ENCODE peak calls at places on chromosomes 3 and 15, in six cellular contexts. E, L, P, D, T and V are unnamed samples.

GRCh38 chr3:55206000-55206399 is 278.1 kb upstream of the LRTM1 start:
- DNase-seq in E (no peak), L (no peak), P (no peak), D (no peak), T (no peak), V (no peak)

GRCh38 chr3:31968391-31968926 is 12.6 kb downstream of the OSBPL10 start:
- DNase-seq in E (no peak), L (no peak), P (no peak), D (no peak), T (peak), V (no peak)

GRCh38 chr3:141458937-141459510 is 27.8 kb upstream of the RASA2 start:
- DNase-seq in E (no peak), L (no peak), P (no peak), D (no peak), T (no peak), V (no peak)

GRCh38 chr3:124217542-124217941 is 225.6 kb upstream of the ROPN1 start:
- DNase-seq in E (peak), L (peak), P (peak), D (peak), T (peak), V (no peak)

GRCh38 chr3:51024765-51025681 is 350.3 kb downstream of the DOCK3 start:
- DNase-seq in E (no peak), L (peak), P (peak), D (peak), T (no peak), V (no peak)

GRCh38 chr15:91047545-91048199 is 25.3 kb upstream of the VPS33B start:
- DNase-seq in E (no peak), L (no peak), P (no peak), D (peak), T (no peak), V (no peak)

GRCh38 chr3:25171118-25171912 is 256.7 kb upstream of the RARB start:
- DNase-seq in E (no peak), L (no peak), P (no peak), D (no peak), T (no peak), V (no peak)

GRCh38 chr15:74200871-74201419 is 1.6 kb downstream of the STRA6 start:
- DNase-seq in E (no peak), L (no peak), P (peak), D (no peak), T (no peak), V (no peak)

GRCh38 chr3:158350971-158351370 is 220.0 kb upstream of the MLF1 start:
- DNase-seq in E (no peak), L (no peak), P (no peak), D (no peak), T (no peak), V (no peak)

GRCh38 chr15:55126111-55126510 is 70.6 kb downstream of the RSL24D1 start:
- DNase-seq in E (no peak), L (no peak), P (no peak), D (no peak), T (no peak), V (no peak)

GRCh38 chr3:58521917-58522680 is 14.9 kb downstream of the ACOX2 start:
- DNase-seq in E (no peak), L (no peak), P (no peak), D (no peak), T (no peak), V (no peak)

GRCh38 chr15:55108448-55108847 is 88.3 kb downstream of the RSL24D1 start:
- DNase-seq in E (no peak), L (no peak), P (no peak), D (no peak), T (no peak), V (no peak)

GRCh38 chr3:46719044-46719565 is 1.4 kb upstream of the PRSS50 start:
- DNase-seq in E (no peak), L (no peak), P (no peak), D (peak), T (no peak), V (no peak)

GRCh38 chr15:99102332-99103235 is 2.3 kb upstream of the SYNM start:
- DNase-seq in E (no peak), L (no peak), P (no peak), D (no peak), T (no peak), V (no peak)

GRCh38 chr3:194306109-194306686 is 44.9 kb downstream of the CPN2 start:
- DNase-seq in E (no peak), L (no peak), P (no peak), D (peak), T (no peak), V (no peak)

GRCh38 chr3:194308635-194309213 is 42.4 kb downstream of the CPN2 start:
- DNase-seq in E (no peak), L (no peak), P (no peak), D (no peak), T (peak), V (no peak)

GRCh38 chr3:194305356-194306108 is 45.6 kb downstream of the CPN2 start:
- DNase-seq in E (no peak), L (no peak), P (no peak), D (peak), T (no peak), V (no peak)

GRCh38 chr3:194307849-194308248 is 43.3 kb downstream of the CPN2 start:
- DNase-seq in E (no peak), L (no peak), P (no peak), D (no peak), T (no peak), V (no peak)

GRCh38 chr3:194306771-194307640 is 44.1 kb downstream of the CPN2 start:
- DNase-seq in E (no peak), L (no peak), P (no peak), D (peak), T (no peak), V (no peak)
- H3K4me3 ChIP-seq in E (no peak), L (no peak), P (no peak), D (no peak), T (no peak), V (no peak)

GRCh38 chr15:65184944-65185717 is at the start of gene CLPX:
- DNase-seq in E (peak), L (peak), P (peak), D (peak), T (peak), V (peak)

GRCh38 chr15:65180167-65180566 is 5.0 kb downstream of the CLPX start:
- DNase-seq in E (no peak), L (no peak), P (no peak), D (no peak), T (no peak), V (no peak)

GRCh38 chr15:65184305-65184943 is 718 bp downstream of the CLPX start:
- DNase-seq in E (no peak), L (peak), P (peak), D (peak), T (peak), V (peak)

GRCh38 chr15:65182538-65182937 is 2.6 kb downstream of the CLPX start:
- DNase-seq in E (no peak), L (no peak), P (no peak), D (no peak), T (no peak), V (no peak)

DNA sequence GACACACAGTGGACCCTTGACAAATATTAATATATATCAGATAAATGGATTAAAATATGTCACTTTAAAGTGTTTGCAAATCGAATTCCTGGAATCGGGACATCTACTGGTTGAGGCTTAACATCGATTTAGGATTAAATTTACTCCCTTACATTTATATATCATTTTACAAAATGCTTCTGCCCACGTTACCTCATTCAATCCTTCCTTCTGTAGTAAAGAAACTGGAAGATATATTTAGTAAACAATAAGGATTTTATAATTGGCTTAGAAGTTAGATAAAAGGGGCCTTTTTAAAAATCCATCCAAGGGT is 1.3 kb downstream of the CLPX start:
- DNase-seq in E (no peak), L (no peak), P (no peak), D (no peak), T (no peak), V (no peak)
- H3K4me3 ChIP-seq in E (peak), L (peak), P (peak), D (peak), T (peak), V (peak)

GRCh38 chr3:77081240-77081661 is 41.4 kb downstream of the ROBO2 start:
- DNase-seq in E (peak), L (peak), P (no peak), D (no peak), T (peak), V (no peak)

GRCh38 chr3:77084511-77084910 is 44.6 kb downstream of the ROBO2 start:
- DNase-seq in E (no peak), L (no peak), P (no peak), D (no peak), T (no peak), V (no peak)

GRCh38 chr3:77078279-77078678 is 38.4 kb downstream of the ROBO2 start:
- DNase-seq in E (no peak), L (no peak), P (no peak), D (no peak), T (no peak), V (no peak)

GRCh38 chr3:77079988-77080585 is 40.2 kb downstream of the ROBO2 start:
- DNase-seq in E (no peak), L (no peak), P (no peak), D (no peak), T (no peak), V (no peak)
- H3K4me3 ChIP-seq in E (no peak), L (no peak), P (no peak), D (no peak), T (no peak), V (no peak)

GRCh38 chr3:196634224-196634623 is 5.3 kb upstream of the NRROS start:
- DNase-seq in E (no peak), L (no peak), P (no peak), D (peak), T (no peak), V (no peak)
- H3K4me3 ChIP-seq in E (no peak), L (no peak), P (no peak), D (peak), T (no peak), V (no peak)

GRCh38 chr3:129003578-129004112 is 2.5 kb downstream of the EFCC1 start:
- DNase-seq in E (no peak), L (no peak), P (no peak), D (no peak), T (no peak), V (no peak)
- H3K4me3 ChIP-seq in E (no peak), L (no peak), P (no peak), D (no peak), T (no peak), V (no peak)

DNA sequence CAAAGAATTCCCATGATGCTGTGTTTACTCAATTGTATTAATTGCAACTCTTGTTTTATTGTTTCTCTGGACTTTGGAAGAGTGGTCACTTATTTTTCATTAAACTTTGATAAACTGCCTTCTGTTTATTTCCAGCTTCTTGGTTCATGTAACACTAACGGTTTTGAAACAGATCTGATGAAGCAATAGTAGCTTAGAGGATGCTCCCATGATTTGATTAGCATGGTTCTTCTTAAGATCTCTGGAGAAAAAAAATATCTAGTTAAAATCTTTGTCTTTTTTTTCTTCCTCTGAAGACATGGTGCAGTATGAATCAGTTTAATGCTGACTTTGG is 90.1 kb downstream of the FNDC3B start:
- DNase-seq in E (no peak), L (no peak), P (no peak), D (no peak), T (no peak), V (no peak)
- H3K4me3 ChIP-seq in E (no peak), L (no peak), P (no peak), D (no peak), T (no peak), V (no peak)

GRCh38 chr3:114451561-114452018 is 157.8 kb downstream of the TIGIT start:
- DNase-seq in E (no peak), L (peak), P (no peak), D (no peak), T (no peak), V (no peak)
- H3K4me3 ChIP-seq in E (no peak), L (no peak), P (peak), D (no peak), T (peak), V (peak)

GRCh38 chr15:96333194-96334016 is 2.9 kb downstream of the NR2F2 start:
- DNase-seq in E (no peak), L (no peak), P (peak), D (no peak), T (peak), V (no peak)
- H3K4me3 ChIP-seq in E (peak), L (peak), P (peak), D (no peak), T (peak), V (peak)

GRCh38 chr3:178090899-178091298 is 445.3 kb upstream of the KCNMB2 start:
- DNase-seq in E (no peak), L (no peak), P (no peak), D (no peak), T (no peak), V (no peak)
- H3K4me3 ChIP-seq in E (no peak), L (no peak), P (no peak), D (no peak), T (no peak), V (no peak)